ENCODE peak calls at places on chromosomes 5 and 9, in seven cellular contexts. Z, Q, T, P, F, W and K are unnamed samples.

GRCh38 chr5:1073239-1074102 is 38.4 kb downstream of the SLC12A7 start:
- DNase-seq in W (no peak), Z (no peak), P (no peak), T (no peak), F (no peak), Q (no peak), K (no peak)

GRCh38 chr5:102778478-102778877 is 23.4 kb downstream of the PAM start:
- DNase-seq in F (no peak), P (no peak), Q (no peak), W (no peak), T (no peak), Z (no peak), K (no peak)

GRCh38 chr5:132259061-132259851 is 1.8 kb downstream of the PDLIM4 start:
- DNase-seq in Z (peak; percentile 48), F (peak; percentile 69), T (no peak), P (no peak), W (peak; percentile 79), Q (no peak), K (peak; percentile 52)

GRCh38 chr9:21001581-21001980 is 29.9 kb downstream of the HACD4 start:
- DNase-seq in P (no peak), Z (no peak), Q (no peak), F (no peak), T (no peak), W (no peak), K (no peak)

GRCh38 chr5:33649801-33650482 is 209.2 kb downstream of the TARS1 start:
- DNase-seq in F (no peak), Q (no peak), T (no peak), Z (no peak), W (no peak), P (peak; percentile 61), K (no peak)

GRCh38 chr5:43636076-43636475 is 33.1 kb downstream of the NNT start:
- DNase-seq in P (no peak), F (no peak), T (no peak), Z (no peak), Q (no peak), W (no peak), K (no peak)

GRCh38 chr5:93789173-93790070 is 48.0 kb upstream of the POU5F2 start:
- DNase-seq in P (no peak), W (no peak), T (no peak), Z (no peak), F (no peak), Q (no peak), K (no peak)

GRCh38 chr5:93580387-93581100 is 475 bp downstream of the NR2F1-AS1 start:
- DNase-seq in Z (no peak), F (no peak), P (no peak), T (no peak), Q (no peak), W (no peak), K (no peak)

GRCh38 chr5:40797273-40798011 is 732 bp downstream of the PRKAA1 start:
- DNase-seq in Q (peak; percentile 13), W (peak; percentile 66), Z (peak; percentile 68), T (peak; percentile 75), F (peak; percentile 51), P (peak; percentile 5), K (peak; percentile 55)

GRCh38 chr5:53161876-53162275 is 52.3 kb upstream of the MOCS2 start:
- DNase-seq in W (no peak), P (no peak), T (no peak), Z (no peak), Q (no peak), F (no peak), K (no peak)

GRCh38 chr5:43204958-43205357 is 12.9 kb downstream of the NIM1K start:
- DNase-seq in W (no peak), P (no peak), T (no peak), Q (no peak), F (no peak), Z (no peak), K (no peak)

GRCh38 chr5:120901199-120901598 is 437.1 kb downstream of the PRR16 start:
- DNase-seq in W (no peak), F (no peak), Z (no peak), T (no peak), P (no peak), Q (no peak), K (no peak)

GRCh38 chr9:29241320-29241719 is 1668.0 kb upstream of the C9orf72 start:
- DNase-seq in W (no peak), P (no peak), Z (no peak), F (no peak), Q (no peak), T (no peak), K (no peak)

GRCh38 chr9:92639791-92640271 is 30.1 kb downstream of the IPPK start:
- DNase-seq in Z (no peak), W (no peak), Q (no peak), P (no peak), F (no peak), T (no peak), K (no peak)

GRCh38 chr9:136805207-136805740 is 2.5 kb upstream of the RABL6 start:
- DNase-seq in F (no peak), Z (no peak), Q (no peak), P (no peak), T (no peak), W (no peak), K (no peak)

GRCh38 chr5:142981475-142981874 is 211.3 kb downstream of the ARHGAP26 start:
- DNase-seq in T (no peak), F (no peak), Z (no peak), P (no peak), W (no peak), Q (no peak), K (no peak)

GRCh38 chr5:181052928-181053759 is 13.1 kb downstream of the BTNL9 start:
- DNase-seq in Q (no peak), F (no peak), W (no peak), P (no peak), T (peak; percentile 22), Z (no peak), K (no peak)

GRCh38 chr9:20783057-20784038 is 99.3 kb downstream of the FOCAD start:
- DNase-seq in Z (no peak), P (no peak), Q (no peak), W (no peak), F (no peak), T (no peak), K (no peak)

GRCh38 chr9:69817202-69817601 is 3.4 kb upstream of the CFAP95 start:
- DNase-seq in T (no peak), P (no peak), W (no peak), Z (no peak), Q (no peak), F (no peak), K (no peak)

GRCh38 chr9:95775191-95775590 is 100.3 kb upstream of the ERCC6L2 start:
- DNase-seq in Z (no peak), W (no peak), P (no peak), T (no peak), F (no peak), Q (no peak), K (no peak)

GRCh38 chr5:149358294-149358651 is 427 bp downstream of the PCYOX1L start:
- DNase-seq in F (peak; percentile 38), T (peak; percentile 26), Z (peak; percentile 47), P (no peak), Q (no peak), W (peak; percentile 41), K (peak; percentile 48)

GRCh38 chr5:15496886-15497285 is 3.1 kb upstream of the FBXL7 start:
- DNase-seq in W (no peak), T (no peak), F (no peak), Q (no peak), Z (no peak), P (no peak), K (no peak)

GRCh38 chr9:113529336-113530009 is 65.9 kb downstream of the RGS3 start:
- DNase-seq in F (no peak), Z (no peak), T (no peak), W (no peak), P (no peak), Q (no peak), K (no peak)

GRCh38 chr5:42985129-42986037 is 54.7 kb downstream of the ANXA2R start:
- DNase-seq in P (no peak), Q (no peak), Z (no peak), W (no peak), T (no peak), F (no peak), K (no peak)

GRCh38 chr5:139757727-139758509 is 37.7 kb upstream of the PSD2 start:
- DNase-seq in F (no peak), Z (no peak), P (no peak), T (no peak), W (peak; percentile 57), Q (no peak), K (no peak)

GRCh38 chr9:106878943-106879916 is 16.3 kb downstream of the ZNF462 start:
- DNase-seq in P (peak; percentile 70), Z (peak; percentile 74), F (peak; percentile 16), W (no peak), T (no peak), Q (no peak), K (peak; percentile 66)

GRCh38 chr9:2159521-2160417 is 144.6 kb downstream of the SMARCA2 start:
- DNase-seq in W (no peak), Q (no peak), P (no peak), Z (no peak), F (no peak), T (no peak), K (no peak)